ENCODE peak calls at places on chromosomes 4 and X, in four cellular contexts. J, H, B and P are unnamed samples.

GRCh38 chr4:60805500-60806313 is 394.4 kb upstream of the ADGRL3 start:
- DNase-seq in J (no peak), H (no peak), B (no peak), P (no peak)

GRCh38 chr4:4859799-4860380 is 425 bp downstream of the MSX1 start:
- DNase-seq in J (no peak), H (no peak), B (no peak), P (peak; percentile 37)

GRCh38 chr4:167020410-167020809 is 213.9 kb downstream of the SPOCK3 start:
- DNase-seq in J (no peak), H (no peak), B (no peak), P (no peak)

GRCh38 chr4:8393593-8394038 is 46.9 kb downstream of the ACOX3 start:
- DNase-seq in J (no peak), H (no peak), B (no peak), P (peak; percentile 88)

GRCh38 chr4:128386761-128387599 is 99.4 kb upstream of the PGRMC2 start:
- DNase-seq in J (peak; percentile 95), H (peak; percentile 94), B (peak; percentile 67), P (peak; percentile 51)

GRCh38 chrX:148947399-148948025 is 447.1 kb downstream of the AFF2 start:
- DNase-seq in J (no peak), H (no peak), B (no peak), P (no peak)

GRCh38 chrX:131827935-131828334 is 195.2 kb upstream of the STK26 start:
- DNase-seq in J (no peak), H (no peak), B (no peak), P (no peak)

GRCh38 chr4:153002110-153002509 is 66.0 kb downstream of the FHDC1 start:
- DNase-seq in J (no peak), H (no peak), B (no peak), P (no peak)

GRCh38 chr4:122458625-122459024 is 2.1 kb upstream of the IL2 start:
- DNase-seq in J (no peak), H (no peak), B (no peak), P (no peak)

GRCh38 chr4:111016416-111016815 is 393.5 kb upstream of the PITX2 start:
- DNase-seq in J (no peak), H (no peak), B (no peak), P (no peak)

GRCh38 chr4:52051213-52051614 is at the start of gene SPATA18:
- DNase-seq in J (peak; percentile 50), H (no peak), B (no peak), P (no peak)

GRCh38 chrX:75151828-75152592 is 4.1 kb downstream of the ABCB7 start:
- DNase-seq in J (no peak), H (no peak), B (no peak), P (no peak)

GRCh38 chrX:132490086-132490419 is 1.2 kb upstream of the MBNL3 start:
- DNase-seq in J (peak; percentile 18), H (no peak), B (no peak), P (no peak)

GRCh38 chrX:45743081-45743533 is 542.4 kb upstream of the DIPK2B start:
- DNase-seq in J (no peak), H (no peak), B (peak; percentile 76), P (no peak)

DNA sequence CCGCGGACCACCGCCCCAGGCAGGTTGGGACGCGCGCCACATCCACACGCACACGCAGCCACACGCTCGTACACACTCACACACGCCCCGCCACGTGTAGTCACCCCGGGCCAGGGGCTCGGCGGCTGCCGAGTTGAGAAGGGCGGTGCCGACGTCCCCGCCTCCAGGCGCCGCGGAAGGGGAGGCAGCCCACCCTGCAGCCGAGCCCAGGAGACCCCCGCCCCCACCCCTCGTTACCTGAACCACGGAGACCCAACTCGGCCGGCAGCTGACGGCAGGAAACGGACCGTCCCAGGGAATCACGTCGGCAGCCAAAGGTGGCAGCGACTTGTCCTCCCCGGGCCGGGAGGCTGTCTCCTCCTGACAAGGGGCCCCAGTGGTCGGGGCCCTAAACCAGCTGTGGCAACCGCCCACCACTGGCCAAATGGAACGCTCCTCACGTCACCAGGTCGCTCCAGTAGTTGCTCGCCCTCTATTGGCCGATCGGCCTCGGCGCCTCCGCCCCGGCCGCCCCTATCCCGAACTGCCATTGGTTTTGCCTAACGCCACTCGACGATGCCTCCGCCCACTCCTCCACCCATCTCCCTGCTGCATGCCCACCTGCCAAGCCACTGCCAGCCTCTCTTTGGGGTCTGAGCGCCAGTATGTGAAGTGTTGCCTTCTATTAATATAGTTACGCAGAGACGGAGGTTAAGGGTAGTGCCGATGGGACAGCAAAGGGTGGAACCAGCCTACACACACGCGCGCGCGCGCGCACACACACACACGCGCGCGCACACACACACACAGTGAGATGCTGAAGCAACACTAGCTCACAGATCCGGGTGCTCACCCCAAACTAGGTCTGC is at the start of gene ZDHHC9:
- DNase-seq in J (peak; percentile 88), H (peak; percentile 92), B (peak; percentile 79), P (peak; percentile 75)
- TF ChIP-seq POLR2A in J (no peak), H (peak; percentile 59), B (no peak), P (peak; percentile 20)

DNA sequence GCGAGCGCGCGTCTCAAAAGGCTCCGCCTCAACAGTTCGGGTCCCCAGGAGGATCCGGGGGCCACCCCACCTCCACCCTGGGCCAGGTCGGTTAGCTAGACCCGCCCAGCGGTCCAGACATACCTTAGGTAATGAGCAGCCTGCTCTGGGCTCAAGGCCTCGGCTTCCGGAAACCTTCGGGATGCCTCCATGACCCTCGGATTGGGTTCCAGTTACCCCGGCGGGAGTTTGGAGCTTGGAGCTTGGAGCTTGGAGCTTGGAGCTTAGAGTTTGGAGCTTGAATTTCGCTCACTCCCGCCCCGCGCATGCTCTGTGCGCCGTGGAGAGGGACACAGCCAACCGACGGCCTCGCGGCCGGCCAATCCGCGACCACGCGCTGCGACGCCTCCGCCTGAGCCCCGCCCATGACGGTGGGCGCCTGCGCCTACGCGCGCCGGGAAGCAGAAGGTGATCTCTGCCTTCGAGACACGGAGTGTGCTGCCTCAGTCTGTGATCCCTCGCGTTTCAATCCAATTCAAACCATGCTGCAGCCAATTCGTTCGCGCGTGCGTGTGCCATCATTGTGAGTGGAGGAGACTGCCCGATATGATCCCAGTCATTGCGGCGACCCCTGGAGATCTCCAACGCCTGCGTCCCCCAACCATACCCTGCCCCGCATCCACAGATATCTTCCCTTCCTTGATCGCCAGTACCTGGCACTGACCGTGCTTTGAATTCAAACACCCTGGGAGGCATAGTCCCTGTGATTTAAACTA is at the start of gene ERCC6L:
- DNase-seq in J (peak; percentile 92), H (peak; percentile 87), B (peak; percentile 69), P (peak; percentile 85)
- TF ChIP-seq POLR2A in J (peak; percentile 31), H (no peak), B (peak; percentile 93), P (peak; percentile 85)

GRCh38 chr4:184343400-184344177 is 125.9 kb upstream of the ENPP6 start:
- DNase-seq in J (peak; percentile 77), H (peak; percentile 80), B (peak; percentile 6), P (peak; percentile 49)

GRCh38 chr4:184335520-184335919 is 117.8 kb upstream of the ENPP6 start:
- DNase-seq in J (no peak), H (no peak), B (no peak), P (no peak)

GRCh38 chr4:184342167-184342856 is 124.6 kb upstream of the ENPP6 start:
- DNase-seq in J (no peak), H (peak; percentile 16), B (no peak), P (no peak)

DNA sequence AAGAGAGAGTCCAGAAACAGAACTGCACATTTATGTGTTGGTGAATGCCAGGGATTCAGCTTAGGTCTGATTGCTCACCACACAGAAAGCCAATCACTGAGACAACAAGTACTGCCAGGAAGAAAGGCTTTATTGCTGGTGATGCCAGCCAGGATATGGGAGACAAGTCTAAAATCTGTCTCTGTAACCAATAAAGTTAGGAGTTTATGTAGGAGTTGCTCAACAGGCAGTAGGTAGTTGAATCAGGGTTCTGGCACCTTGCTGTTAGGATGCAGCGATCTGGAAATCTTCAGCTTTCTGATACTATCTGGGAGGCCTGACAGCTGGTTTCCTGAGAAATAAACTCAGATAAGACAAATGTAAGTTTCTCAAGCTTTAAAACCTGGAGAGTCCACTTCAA is 120.2 kb upstream of the ENPP6 start:
- DNase-seq in J (no peak), H (no peak), B (no peak), P (no peak)
- TF ChIP-seq POLR2A in J (no peak), H (no peak), B (no peak), P (no peak)

DNA sequence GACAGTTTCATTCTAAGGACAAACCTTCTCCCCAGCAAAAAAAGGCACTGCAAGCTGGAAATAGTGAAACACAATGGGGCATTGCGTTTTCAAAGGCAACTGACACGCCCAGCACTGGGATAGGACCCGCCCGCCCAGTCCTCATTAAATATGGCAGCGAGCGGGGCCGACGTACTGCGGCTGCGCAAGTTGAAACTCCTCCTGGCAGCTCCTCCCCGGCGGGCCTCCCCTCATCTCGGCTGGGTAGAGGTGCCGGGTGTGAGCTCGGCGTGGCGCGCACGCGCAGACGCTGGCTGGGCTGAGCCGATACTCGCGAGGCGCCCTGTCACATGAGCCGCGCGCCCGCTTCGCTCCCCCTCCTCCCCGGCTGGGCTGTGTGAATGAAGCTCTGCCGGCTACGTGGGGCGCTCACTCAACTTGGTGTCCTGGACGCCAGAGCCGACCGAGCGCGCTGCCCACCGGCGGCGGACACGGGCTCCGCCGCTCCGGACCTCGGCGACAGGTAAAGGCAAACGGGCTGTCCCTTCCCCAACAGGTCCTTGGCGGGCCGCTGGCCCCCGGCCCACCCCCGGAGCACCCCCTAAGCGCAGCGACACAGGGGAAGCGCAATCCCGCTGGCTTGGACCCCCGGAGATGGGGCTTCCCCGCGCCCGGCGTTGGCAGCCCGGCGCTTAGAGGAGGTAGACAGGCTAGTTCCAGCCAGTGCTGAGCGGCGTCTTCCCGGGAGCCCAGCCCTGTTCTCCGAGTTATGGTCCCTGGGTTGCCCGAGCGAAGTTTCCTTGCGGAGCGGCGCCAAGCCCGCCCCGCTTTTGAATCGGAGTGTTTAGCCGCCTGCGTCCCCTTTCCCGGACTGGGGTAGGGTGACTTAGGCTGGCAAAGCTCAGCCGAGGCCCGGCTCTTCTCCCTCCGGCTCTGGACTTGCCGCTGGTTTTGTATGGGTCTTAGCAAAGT is at the start of gene CLCN5:
- DNase-seq in J (peak; percentile 97), H (peak; percentile 95), B (peak; percentile 85), P (peak; percentile 44)
- TF ChIP-seq POLR2A in J (peak; percentile 56), H (no peak), B (no peak), P (peak; percentile 37)